ENCODE peak calls at places on chromosome 3, in ten cellular contexts. Y is stimulated activated CD8-positive, alpha-beta memory T cell treated with anti-CD3 and anti-CD28 coated beads, Interleukin-7, amount 100 ng/mL, for 1 hour; P is heart right ventricle; A is pons; R is GM13977; S is activated CD8-positive, alpha-beta T cell treated with anti-CD3 and anti-CD28 coated beads, Interleukin-2, amount 10 ng/mL, durations not matched to agents 7 days and 5 days; E is natural killer cell treated with Interleukin-12 subunit alpha and Interleukin-12 subunit beta and Interleukin-15 and Interleukin-18, amount 100 ng/mL, for 72 hours; K is endothelial cell; G is amniotic stem cell; O is stomach. J is an unnamed sample.

GRCh38 chr3:126397610-126398422 is 3.1 kb downstream of the CFAP100 start:
- DNase-seq in Y (no peak), P (no peak), A (no peak), R (no peak), S (no peak), E (no peak), K (no peak), G (no peak), O (no peak), J (no peak)

GRCh38 chr3:152428577-152428976 is 159.8 kb downstream of the MBNL1 start:
- DNase-seq in Y (no peak), P (no peak), A (no peak), R (no peak), S (no peak), E (no peak), K (no peak), G (no peak), O (no peak), J (no peak)

GRCh38 chr3:171614318-171614967 is 154.2 kb upstream of the TNIK start:
- DNase-seq in Y (no peak), P (peak), A (peak), R (peak), S (no peak), E (no peak), K (peak), G (no peak), O (no peak), J (peak)

GRCh38 chr3:140568131-140568530 is 109.7 kb upstream of the TRIM42 start:
- DNase-seq in Y (no peak), P (no peak), A (peak), R (no peak), S (no peak), E (no peak), K (no peak), G (no peak), O (no peak), J (no peak)

GRCh38 chr3:160112481-160112880 is 112.7 kb upstream of the C3orf80 start:
- DNase-seq in Y (no peak), P (no peak), A (no peak), R (no peak), S (no peak), E (no peak), K (no peak), G (no peak), O (no peak), J (no peak)

GRCh38 chr3:9397911-9398714 is 698 bp downstream of the SETD5 start:
- DNase-seq in Y (no peak), P (peak), A (peak), R (peak), S (peak), E (no peak), K (peak), G (peak), O (peak), J (peak)

GRCh38 chr3:125083776-125084175 is 28.0 kb upstream of the HEG1 start:
- DNase-seq in Y (no peak), P (no peak), A (no peak), R (no peak), S (no peak), E (no peak), K (no peak), G (no peak), O (no peak), J (no peak)

GRCh38 chr3:142226474-142226873 is 1.1 kb upstream of the GK5 start:
- DNase-seq in Y (no peak), P (no peak), A (no peak), R (peak), S (no peak), E (no peak), K (no peak), G (no peak), O (no peak), J (no peak)

GRCh38 chr3:12796171-12797123 is at the start of gene CAND2:
- DNase-seq in Y (no peak), P (peak), A (peak), R (peak), S (no peak), E (no peak), K (peak), G (peak), O (peak), J (peak)

GRCh38 chr3:66383998-66384745 is 116.7 kb downstream of the LRIG1 start:
- DNase-seq in Y (no peak), P (no peak), A (no peak), R (no peak), S (no peak), E (no peak), K (no peak), G (no peak), O (no peak), J (no peak)

GRCh38 chr3:194245975-194246561 is 105.1 kb downstream of the CPN2 start:
- DNase-seq in Y (no peak), P (no peak), A (no peak), R (no peak), S (no peak), E (no peak), K (peak), G (no peak), O (peak), J (no peak)

GRCh38 chr3:177150970-177151627 is 46.2 kb downstream of the TBL1XR1 start:
- DNase-seq in Y (no peak), P (no peak), A (no peak), R (peak), S (no peak), E (no peak), K (no peak), G (peak), O (no peak), J (no peak)

GRCh38 chr3:119044593-119044992 is 9.9 kb upstream of the IGSF11 start:
- DNase-seq in Y (no peak), P (no peak), A (no peak), R (no peak), S (no peak), E (no peak), K (no peak), G (no peak), O (no peak), J (no peak)

GRCh38 chr3:136343873-136344281 is 93.7 kb downstream of the PCCB start:
- DNase-seq in Y (no peak), P (peak), A (peak), R (no peak), S (no peak), E (no peak), K (no peak), G (peak), O (peak), J (no peak)

GRCh38 chr3:53581671-53582070 is 87.3 kb downstream of the CACNA1D start:
- DNase-seq in Y (no peak), P (no peak), A (no peak), R (no peak), S (no peak), E (no peak), K (no peak), G (no peak), O (no peak), J (no peak)

GRCh38 chr3:123388811-123389210 is 60.1 kb downstream of the ADCY5 start:
- DNase-seq in Y (no peak), P (peak), A (no peak), R (no peak), S (no peak), E (no peak), K (no peak), G (no peak), O (no peak), J (no peak)

GRCh38 chr3:147299656-147300055 is 106.7 kb downstream of the ZIC4 start:
- DNase-seq in Y (no peak), P (no peak), A (no peak), R (no peak), S (no peak), E (no peak), K (no peak), G (no peak), O (no peak), J (no peak)

GRCh38 chr3:128473180-128473519 is 6.5 kb upstream of the DNAJB8 start:
- DNase-seq in Y (no peak), P (no peak), A (no peak), R (no peak), S (no peak), E (no peak), K (no peak), G (no peak), O (no peak), J (no peak)

GRCh38 chr3:155778441-155778840 is 27.6 kb downstream of the C3orf33 start:
- DNase-seq in Y (no peak), P (no peak), A (no peak), R (no peak), S (no peak), E (no peak), K (no peak), G (no peak), O (no peak), J (no peak)

GRCh38 chr3:69033470-69033869 is 18.7 kb downstream of the TMF1 start:
- DNase-seq in Y (no peak), P (no peak), A (no peak), R (no peak), S (no peak), E (no peak), K (no peak), G (no peak), O (no peak), J (no peak)

GRCh38 chr3:44109997-44110396 is 131.7 kb upstream of the TOPAZ1 start:
- DNase-seq in Y (no peak), P (no peak), A (no peak), R (no peak), S (no peak), E (no peak), K (no peak), G (no peak), O (no peak), J (no peak)

GRCh38 chr3:22542311-22542710 is 660.8 kb upstream of the UBE2E2 start:
- DNase-seq in Y (no peak), P (no peak), A (no peak), R (no peak), S (no peak), E (no peak), K (no peak), G (no peak), O (no peak), J (no peak)

GRCh38 chr3:105976211-105976610 is 107.4 kb upstream of the CBLB start:
- DNase-seq in Y (no peak), P (no peak), A (no peak), R (no peak), S (no peak), E (no peak), K (no peak), G (no peak), O (no peak), J (no peak)

GRCh38 chr3:189908646-189909045 is 212.1 kb downstream of the P3H2 start:
- DNase-seq in Y (no peak), P (no peak), A (no peak), R (no peak), S (no peak), E (no peak), K (no peak), G (peak), O (no peak), J (no peak)

GRCh38 chr3:24042174-24042878 is 97.2 kb downstream of the NR1D2 start:
- DNase-seq in Y (no peak), P (no peak), A (peak), R (no peak), S (no peak), E (no peak), K (no peak), G (no peak), O (no peak), J (no peak)

GRCh38 chr3:183427206-183428139 is 946 bp downstream of the MCF2L2 start:
- DNase-seq in Y (no peak), P (no peak), A (peak), R (no peak), S (no peak), E (no peak), K (peak), G (no peak), O (no peak), J (peak)

GRCh38 chr3:50671331-50671730 is 3.4 kb upstream of the DOCK3 start:
- DNase-seq in Y (no peak), P (no peak), A (peak), R (no peak), S (no peak), E (no peak), K (no peak), G (peak), O (no peak), J (no peak)

GRCh38 chr3:178245385-178245778 is 290.9 kb upstream of the KCNMB2 start:
- DNase-seq in Y (no peak), P (no peak), A (no peak), R (no peak), S (no peak), E (no peak), K (no peak), G (no peak), O (no peak), J (no peak)

GRCh38 chr3:159989973-159990846 is 1.6 kb downstream of the IL12A start:
- DNase-seq in Y (no peak), P (no peak), A (no peak), R (no peak), S (no peak), E (no peak), K (no peak), G (no peak), O (no peak), J (no peak)